ENCODE peak calls at places on chromosomes 13 and 19, in seven cellular contexts. P is cardiac muscle cell; O is thoracic aorta; A is A172; U is effector CD4-positive, alpha-beta T cell; F is GM23338; Q is T-helper 2 cell treated with Interferon-gamma antibody and Interleukin-4, amounts not matched to agents 5 μg/mL and 100 μg/mL, for 36 hours. V is an unnamed sample.

GRCh38 chr19:29048873-29049272 is 164.1 kb downstream of the UQCRFS1 start:
- DNase-seq in O (no peak), Q (no peak), F (no peak), P (no peak), U (no peak), A (no peak), V (no peak)

GRCh38 chr13:40974460-40975407 is 44.4 kb downstream of the ELF1 start:
- DNase-seq in U (peak), A (peak), Q (peak), F (peak), P (peak), O (no peak), V (no peak)

GRCh38 chr13:39130298-39130697 is 92.0 kb downstream of the NHLRC3 start:
- DNase-seq in Q (no peak), P (no peak), O (no peak), F (peak), A (no peak), U (no peak), V (no peak)

GRCh38 chr13:82356667-82357066 is 1525.6 kb downstream of the SLITRK1 start:
- DNase-seq in Q (no peak), F (peak), P (peak), A (no peak), U (no peak), O (no peak), V (no peak)

GRCh38 chr19:55440411-55441105 is 2.5 kb downstream of the SHISA7 start:
- DNase-seq in A (no peak), Q (no peak), F (peak), O (no peak), U (no peak), P (no peak), V (no peak)

GRCh38 chr19:39514840-39515550 is at the start of gene SELENOV:
- DNase-seq in U (no peak), A (no peak), F (peak), O (no peak), Q (no peak), P (no peak), V (no peak)

GRCh38 chr19:35755550-35756371 is 1.1 kb downstream of the HSPB6 start:
- DNase-seq in O (no peak), P (peak), Q (peak), F (peak), A (no peak), U (no peak), V (peak)

GRCh38 chr13:110307697-110308376 is 753 bp downstream of the COL4A2 start:
- DNase-seq in F (peak), O (no peak), P (peak), A (no peak), U (no peak), Q (no peak), V (no peak)

GRCh38 chr13:113116206-113116800 is 6.3 kb upstream of the F10 start:
- DNase-seq in U (no peak), A (no peak), P (no peak), F (no peak), Q (no peak), O (no peak), V (no peak)

GRCh38 chr13:48142437-48142836 is 47.5 kb upstream of the MED4 start:
- DNase-seq in P (no peak), O (no peak), Q (no peak), A (no peak), U (no peak), F (no peak), V (no peak)

GRCh38 chr13:30819136-30819875 is 84.0 kb downstream of the ALOX5AP start:
- DNase-seq in F (no peak), A (no peak), O (no peak), U (no peak), P (no peak), Q (no peak), V (no peak)

GRCh38 chr13:34767778-34768177 is 174.3 kb upstream of the NBEA start:
- DNase-seq in P (no peak), F (no peak), A (no peak), Q (no peak), U (no peak), O (no peak), V (no peak)

GRCh38 chr19:51136891-51137551 is 5.1 kb upstream of the SIGLEC7 start:
- DNase-seq in Q (no peak), P (peak), F (no peak), O (no peak), A (no peak), U (no peak), V (no peak)

GRCh38 chr13:110121312-110122083 is 185.5 kb downstream of the COL4A1 start:
- DNase-seq in O (no peak), F (no peak), A (no peak), P (no peak), Q (no peak), U (no peak), V (no peak)

V was measured in activated T-helper 2 cell treated with anti-CD3 and anti-CD28 coated beads, Interferon-gamma antibody, Interleukin-2, Interleukin-4, amounts not matched to agents 10 μg/mL and 5 μg/mL and 100 μg/mL, durations not matched to agents 14 hours and 24 hours and 36 hours.